ENCODE peak calls at places on chromosome 10, in six cellular contexts. F is choroid plexus epithelial cell; K is fibroblast of villous mesenchyme; B is IMR-90; E is fibroblast of pulmonary artery; R is CD8-positive, alpha-beta T cell. T is an unnamed sample.

GRCh38 chr10:24462889-24463552 is 254.1 kb downstream of the KIAA1217 start:
- DNase-seq in F (peak; percentile 33), K (no peak), B (no peak), E (no peak), R (no peak), T (peak; percentile 51)

GRCh38 chr10:3495281-3495680 is 289.7 kb downstream of the KLF6 start:
- DNase-seq in F (no peak), K (peak; percentile 64), B (no peak), E (peak; percentile 20), R (no peak), T (no peak)

GRCh38 chr10:90149563-90149962 is 448.2 kb downstream of the KIF20B start:
- DNase-seq in F (no peak), K (no peak), B (no peak), E (no peak), R (no peak), T (no peak)

GRCh38 chr10:70964281-70964680 is 75.9 kb upstream of the PCBD1 start:
- DNase-seq in F (no peak), K (no peak), B (no peak), E (no peak), R (no peak), T (no peak)

GRCh38 chr10:996031-996430 is 7.8 kb downstream of the GTPBP4 start:
- DNase-seq in F (no peak), K (no peak), B (no peak), E (no peak), R (no peak), T (no peak)

GRCh38 chr10:91787810-91788209 is 10.4 kb upstream of the TNKS2 start:
- DNase-seq in F (no peak), K (no peak), B (no peak), E (no peak), R (no peak), T (no peak)

GRCh38 chr10:80500572-80501380 is 36.9 kb upstream of the SH2D4B start:
- DNase-seq in F (peak; percentile 55), K (peak; percentile 37), B (no peak), E (peak; percentile 60), R (no peak), T (peak; percentile 41)

GRCh38 chr10:62047960-62048383 is 146.5 kb downstream of the ARID5B start:
- DNase-seq in F (peak; percentile 52), K (peak; percentile 89), B (no peak), E (peak; percentile 62), R (no peak), T (peak; percentile 35)

GRCh38 chr10:23013581-23014335 is 81.6 kb upstream of the MSRB2 start:
- DNase-seq in F (no peak), K (no peak), B (no peak), E (no peak), R (no peak), T (no peak)

GRCh38 chr10:99431190-99431549 is 746 bp upstream of the GOT1 start:
- DNase-seq in F (peak; percentile 40), K (peak; percentile 57), B (peak; percentile 41), E (peak; percentile 48), R (no peak), T (peak; percentile 26)

GRCh38 chr10:115141254-115141653 is 48.1 kb downstream of the ATRNL1 start:
- DNase-seq in F (peak; percentile 58), K (peak; percentile 28), B (peak; percentile 12), E (peak; percentile 28), R (no peak), T (peak; percentile 34)

GRCh38 chr10:52442576-52442975 is 128.5 kb downstream of the DKK1 start:
- DNase-seq in F (peak; percentile 65), K (peak; percentile 55), B (peak; percentile 75), E (peak; percentile 71), R (no peak), T (peak; percentile 44)

GRCh38 chr10:11162828-11163599 is 145.3 kb downstream of the CELF2 start:
- DNase-seq in F (peak; percentile 10), K (no peak), B (no peak), E (no peak), R (peak; percentile 68), T (no peak)

GRCh38 chr10:43202657-43203490 is 64.0 kb downstream of the RASGEF1A start:
- DNase-seq in F (no peak), K (peak; percentile 12), B (no peak), E (no peak), R (no peak), T (no peak)

GRCh38 chr10:48466611-48467240 is 138.1 kb downstream of the ARHGAP22 start:
- DNase-seq in F (no peak), K (no peak), B (no peak), E (no peak), R (no peak), T (no peak)

GRCh38 chr10:15744217-15744865 is 24.6 kb upstream of the ITGA8 start:
- DNase-seq in F (peak; percentile 81), K (peak; percentile 63), B (peak; percentile 56), E (peak; percentile 68), R (no peak), T (peak; percentile 48)

DNA sequence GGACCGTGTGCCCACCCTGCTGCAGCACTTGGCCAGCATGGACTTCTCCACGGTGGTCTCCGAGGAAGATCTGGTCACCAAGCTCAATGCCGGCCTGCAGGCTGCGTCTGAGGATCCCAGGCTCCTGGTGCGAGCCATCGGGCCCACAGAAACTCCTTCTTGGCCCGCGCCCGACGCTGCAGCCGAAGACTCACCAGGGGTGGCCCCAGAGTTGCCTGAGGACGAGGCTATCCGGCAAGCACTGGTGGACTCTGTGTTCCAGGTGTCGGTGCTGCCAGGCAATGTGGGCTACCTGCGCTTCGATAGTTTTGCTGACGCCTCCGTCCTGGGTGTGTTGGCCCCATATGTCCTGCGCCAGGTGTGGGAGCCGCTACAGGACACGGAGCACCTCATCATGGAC is 1.4 kb downstream of the RBP3 start:
- DNase-seq in F (no peak), K (no peak), B (no peak), E (no peak), R (no peak), T (no peak)
- H3K4me3 ChIP-seq in F (no peak overlapping the region), K (no peak overlapping the region), B (no peak overlapping the region), E (no peak overlapping the region), R (no peak overlapping the region), T (no peak overlapping the region)

GRCh38 chr10:44962870-44963738 is 3.5 kb downstream of the RASSF4 start:
- DNase-seq in F (no peak), K (no peak), B (no peak), E (no peak), R (no peak), T (no peak)

GRCh38 chr10:44961931-44962750 is 2.5 kb downstream of the RASSF4 start:
- DNase-seq in F (no peak), K (no peak), B (no peak), E (no peak), R (no peak), T (no peak)

GRCh38 chr10:44965104-44965503 is 5.5 kb downstream of the RASSF4 start:
- DNase-seq in F (no peak), K (no peak), B (no peak), E (no peak), R (no peak), T (no peak)

GRCh38 chr10:44965651-44966097 is 6.1 kb downstream of the RASSF4 start:
- DNase-seq in F (no peak), K (no peak), B (no peak), E (no peak), R (no peak), T (no peak)

GRCh38 chr10:44963772-44964633 is 4.4 kb downstream of the RASSF4 start:
- DNase-seq in F (no peak), K (peak; percentile 40), B (no peak), E (no peak), R (no peak), T (no peak)
- TF ChIP-seq CTCF in F (no peak), K (no peak), B (no peak), E (no peak), R (no peak), T (no peak)

GRCh38 chr10:125154529-125154928 is 5.8 kb downstream of the CTBP2 start:
- DNase-seq in F (no peak), K (peak; percentile 44), B (no peak), E (no peak), R (no peak), T (no peak)

GRCh38 chr10:125155669-125156068 is 4.7 kb downstream of the CTBP2 start:
- DNase-seq in F (no peak), K (no peak), B (no peak), E (no peak), R (no peak), T (no peak)

GRCh38 chr10:125153693-125154490 is 6.5 kb downstream of the CTBP2 start:
- DNase-seq in F (no peak), K (peak; percentile 60), B (peak; percentile 54), E (no peak), R (no peak), T (peak; percentile 42)

GRCh38 chr10:125156196-125156595 is 4.2 kb downstream of the CTBP2 start:
- DNase-seq in F (peak; percentile 58), K (peak; percentile 41), B (no peak), E (no peak), R (no peak), T (no peak)

GRCh38 chr10:125155101-125155500 is 5.3 kb downstream of the CTBP2 start:
- DNase-seq in F (no peak), K (peak; percentile 24), B (no peak), E (peak; percentile 60), R (no peak), T (no peak)
- H3K4me3 ChIP-seq in F (peak overlapping the region; percentile 8), K (peak overlapping the region; percentile 19), B (no peak overlapping the region), E (no peak overlapping the region), R (no peak overlapping the region), T (no peak overlapping the region)

DNA sequence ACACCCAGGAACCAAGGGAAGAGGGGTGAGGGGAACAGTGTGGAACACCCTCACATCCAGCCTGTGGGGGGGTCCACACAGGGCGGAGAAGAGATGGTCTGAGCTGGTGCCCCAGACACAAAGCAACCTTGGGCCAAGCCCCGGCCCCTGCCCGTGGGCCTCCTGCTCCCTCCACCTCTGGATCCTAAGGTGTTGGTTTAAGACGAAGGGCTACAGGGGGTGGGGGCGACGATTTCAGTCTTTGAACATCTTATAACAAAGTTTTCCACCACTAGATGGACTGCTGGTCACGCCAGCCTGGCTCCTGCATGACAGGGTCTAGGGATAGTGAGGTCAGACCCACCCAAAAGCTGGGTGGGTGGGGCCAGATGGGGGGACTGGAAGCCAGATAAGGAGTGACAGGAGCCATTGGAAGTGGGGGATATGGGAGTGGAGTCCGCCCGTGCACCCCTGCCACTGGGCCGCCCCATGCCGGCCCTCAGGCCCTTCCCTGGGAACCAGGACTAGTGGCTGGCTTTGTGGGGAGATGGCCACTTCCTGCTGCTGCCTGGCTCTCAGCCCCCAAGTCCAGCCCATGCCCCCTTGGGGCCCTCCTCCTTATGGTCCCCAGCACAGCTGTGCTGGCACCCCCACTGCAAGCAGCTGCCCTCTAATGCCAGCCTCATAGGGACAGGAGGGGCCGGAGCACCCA is 98.4 kb downstream of the RGS10 start:
- DNase-seq in F (no peak), K (no peak), B (no peak), E (no peak), R (no peak), T (no peak)
- TF ChIP-seq CTCF in F (no peak), K (no peak), B (no peak), E (no peak), R (no peak), T (no peak)